ENCODE peak calls at places on chromosomes 16 and 17, in six cellular contexts. H is mucosa of descending colon; M is A549; O is CD4-positive, CD25-positive, alpha-beta regulatory T cell; S is left ventricle myocardium inferior; G is body of pancreas. A is an unnamed sample. For H3K4me1, the result is how much of the 10 kb centered on the place peaks cover.

GRCh38 chr17:31572341-31572740 is 180.9 kb downstream of the RAB11FIP4 start:
- DNase-seq in H (no peak), G (no peak), O (no peak), S (no peak), M (no peak), A (no peak)

GRCh38 chr17:8366231-8366630 is 10.3 kb downstream of the KRABD2 start:
- DNase-seq in H (no peak), O (no peak), G (no peak), S (no peak), M (no peak), A (no peak)

GRCh38 chr16:19884611-19885455 is at the start of gene GPRC5B:
- DNase-seq in G (peak), S (peak), M (peak), H (peak), O (peak), A (peak)

GRCh38 chr17:38444151-38444550 is 15.9 kb downstream of the ARHGAP23 start:
- DNase-seq in H (peak), S (peak), M (peak), G (peak), O (peak), A (peak)

GRCh38 chr16:23575834-23576233 is 18.3 kb downstream of the UBFD1 start:
- DNase-seq in S (no peak), O (peak), H (no peak), G (no peak), M (no peak), A (no peak)

GRCh38 chr16:2610781-2611498 is 71.4 kb upstream of the KCTD5 start:
- DNase-seq in M (no peak), S (no peak), H (no peak), O (no peak), G (peak), A (peak)

GRCh38 chr17:1104222-1104621 is 75.6 kb downstream of the ABR start:
- DNase-seq in S (peak), G (no peak), O (no peak), H (no peak), M (no peak), A (no peak)

GRCh38 chr17:6567528-6568185 is 11.3 kb upstream of the PITPNM3 start:
- DNase-seq in M (no peak), H (no peak), O (no peak), G (no peak), S (no peak), A (no peak)

GRCh38 chr16:47946077-47946476 is 209.7 kb downstream of the ABCC12 start:
- DNase-seq in G (no peak), O (no peak), H (no peak), S (no peak), M (no peak), A (no peak)

GRCh38 chr17:44840274-44840673 is 7.4 kb upstream of the HIGD1B start:
- DNase-seq in G (no peak), O (no peak), M (no peak), S (no peak), H (no peak), A (no peak)

GRCh38 chr17:76958974-76959373 is 90.8 kb downstream of the MGAT5B start:
- DNase-seq in G (no peak), O (no peak), S (no peak), H (no peak), M (no peak), A (no peak)

GRCh38 chr17:81067331-81067730 is 32.4 kb downstream of the BAIAP2 start:
- DNase-seq in S (no peak), O (no peak), M (no peak), H (no peak), G (no peak), A (no peak)

GRCh38 chr17:50947844-50948514 is 81.8 kb upstream of the TOB1 start:
- DNase-seq in O (no peak), M (peak), H (peak), S (peak), G (peak), A (peak)

GRCh38 chr17:28997811-28998210 is 8.0 kb downstream of the SEZ6 start:
- DNase-seq in M (no peak), O (no peak), G (no peak), H (no peak), S (no peak), A (no peak)

GRCh38 chr17:31327534-31328526 is 6.4 kb upstream of the EVI2A start:
- DNase-seq in S (no peak), O (no peak), M (peak), G (no peak), H (no peak), A (no peak)

GRCh38 chr16:47644166-47644565 is 183.0 kb downstream of the PHKB start:
- DNase-seq in G (peak), H (no peak), M (no peak), S (no peak), O (no peak), A (no peak)

GRCh38 chr16:88013091-88013609 is 61.9 kb downstream of the BANP start:
- DNase-seq in H (peak), O (no peak), M (no peak), S (no peak), G (no peak), A (no peak)

GRCh38 chr17:56011406-56012131 is 141.7 kb upstream of the ANKFN1 start:
- DNase-seq in O (no peak), H (no peak), S (no peak), M (no peak), G (no peak), A (no peak)

GRCh38 chr17:17567631-17568030 is 23.9 kb downstream of the PEMT start:
- DNase-seq in H (peak), M (no peak), S (peak), G (peak), O (no peak), A (peak)

GRCh38 chr17:48439473-48439872 is 9.5 kb upstream of the SKAP1 start:
- DNase-seq in O (peak), G (no peak), H (no peak), M (no peak), S (no peak), A (no peak)

GRCh38 chr17:62823111-62823895 is 15.2 kb upstream of the MARCHF10 start:
- DNase-seq in S (no peak), M (peak), H (no peak), G (no peak), O (no peak), A (no peak)

GRCh38 chr17:56009795-56010715 is 143.2 kb upstream of the ANKFN1 start:
- DNase-seq in M (no peak), G (no peak), O (no peak), S (no peak), H (no peak), A (no peak)

GRCh38 chr16:66651474-66651765 is 45.1 kb downstream of the CMTM4 start:
- DNase-seq in S (no peak), H (no peak), O (no peak), M (no peak), G (no peak), A (no peak)
- H3K4me3 ChIP-seq in S (peak), H (no peak), O (peak), M (peak), G (no peak), A (peak)

GRCh38 chr16:11650641-11651591 is 17.3 kb upstream of the SNN start:
- DNase-seq in G (no peak), S (no peak), M (no peak), O (no peak), H (no peak), A (no peak)
- H3K4me1 ChIP-seq in G (under half), S (under half), M (under half), O (under half), H (under half), A (under half)

GRCh38 chr17:4142107-4142900 is 526 bp downstream of the ZZEF1 start:
- DNase-seq in M (peak), O (peak), G (peak), S (peak), H (peak), A (peak)
- H3K4me3 ChIP-seq in M (peak), O (peak), G (peak), S (peak), H (peak), A (peak)

GRCh38 chr17:71033336-71033735 is 864.0 kb downstream of the KCNJ2 start:
- DNase-seq in G (no peak), S (no peak), H (no peak), O (no peak), M (no peak), A (no peak)

GRCh38 chr17:71029246-71029645 is 859.9 kb downstream of the KCNJ2 start:
- DNase-seq in O (no peak), S (no peak), H (no peak), M (no peak), G (no peak), A (no peak)

GRCh38 chr17:71032746-71033273 is 863.5 kb downstream of the KCNJ2 start:
- DNase-seq in O (no peak), G (no peak), H (no peak), M (no peak), S (no peak), A (no peak)

GRCh38 chr17:71039391-71039790 is 870.1 kb downstream of the KCNJ2 start:
- DNase-seq in H (no peak), O (no peak), S (no peak), G (no peak), M (no peak), A (no peak)

DNA sequence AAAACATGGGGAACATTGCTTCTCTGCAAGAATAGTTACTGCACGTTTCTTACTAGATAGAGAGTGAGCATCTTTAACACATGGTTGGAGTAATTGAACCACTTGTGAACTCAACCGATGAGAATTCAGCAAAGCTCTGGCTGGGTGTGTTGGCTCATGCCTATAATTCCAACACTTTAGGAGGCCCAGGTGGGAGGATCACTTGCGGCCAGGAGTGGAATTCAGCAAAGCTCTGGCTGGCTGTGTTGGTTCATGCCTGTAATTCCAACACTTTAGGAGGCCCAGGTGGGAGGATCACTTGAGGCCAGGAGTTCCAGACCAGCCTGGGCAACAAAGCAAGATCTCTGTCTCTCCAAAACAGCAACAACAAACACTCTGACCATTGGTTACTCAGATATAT is 865.9 kb downstream of the KCNJ2 start:
- DNase-seq in H (no peak), G (no peak), S (no peak), M (no peak), O (no peak), A (no peak)
- H3K4me1 ChIP-seq in H (under half), G (under half), S (under half), M (under half), O (under half), A (under half)

DNA sequence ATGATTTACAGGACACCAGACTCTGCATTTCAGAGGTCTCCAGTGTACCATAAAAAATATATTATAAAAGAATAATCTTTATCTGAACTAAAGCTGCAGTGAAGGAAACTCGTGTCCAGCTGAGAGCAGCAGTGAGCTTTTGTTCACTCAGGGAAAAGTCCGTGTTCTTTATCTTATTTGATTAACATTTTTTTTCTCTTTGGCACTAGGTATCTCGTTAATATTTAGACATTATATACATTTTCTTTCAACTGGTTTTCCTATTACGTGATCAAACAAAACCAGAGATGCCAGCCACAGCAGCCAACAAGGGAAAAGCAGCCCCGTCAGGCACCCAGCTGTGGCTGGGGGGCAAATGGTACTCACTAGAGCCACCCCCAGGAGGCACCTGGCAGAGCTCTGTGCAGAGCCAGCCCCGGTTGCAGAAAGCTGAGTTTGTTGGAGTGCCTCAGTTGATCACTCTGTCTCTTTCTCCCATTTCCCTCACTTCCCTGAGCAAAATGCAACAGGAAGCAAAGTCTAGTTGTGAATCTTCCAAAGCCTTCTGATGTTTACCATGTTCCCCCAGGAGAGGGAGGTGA is 1.1 kb upstream of the HS3ST4 start:
- DNase-seq in O (no peak), S (no peak), H (no peak), G (no peak), M (no peak), A (no peak)
- H3K4me3 ChIP-seq in O (no peak), S (no peak), H (no peak), G (no peak), M (no peak), A (no peak)

DNA sequence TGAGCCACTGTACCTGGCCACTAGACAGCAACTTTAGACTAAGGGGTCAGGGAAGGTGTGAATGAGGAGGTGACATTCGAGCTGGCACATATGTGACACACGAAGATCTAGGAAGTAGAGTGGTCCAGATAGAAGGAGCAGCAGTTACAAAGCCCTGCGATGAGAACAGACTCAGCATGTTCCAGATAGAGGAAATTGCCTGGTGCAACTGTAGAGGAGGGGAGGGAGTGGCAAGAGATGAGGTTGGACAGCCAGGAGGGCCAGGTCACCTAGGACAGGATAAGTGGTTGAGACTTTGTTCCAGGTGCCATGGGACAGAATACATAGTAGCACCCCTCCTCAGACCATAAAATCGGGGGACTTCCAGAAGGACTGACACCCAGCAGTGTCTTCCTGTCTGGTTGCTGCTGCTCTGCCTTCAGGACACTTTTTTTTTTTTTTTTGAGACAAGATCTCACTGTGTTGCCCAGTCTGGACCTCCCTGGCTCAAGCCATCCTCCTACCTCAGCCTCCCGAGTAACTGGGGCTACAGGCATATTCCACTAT is 11.0 kb upstream of the CENPT start:
- DNase-seq in M (no peak), S (no peak), G (no peak), H (no peak), O (no peak), A (peak)
- H3K4me1 ChIP-seq in M (half or more), S (half or more), G (half or more), H (under half), O (under half), A (half or more)

DNA sequence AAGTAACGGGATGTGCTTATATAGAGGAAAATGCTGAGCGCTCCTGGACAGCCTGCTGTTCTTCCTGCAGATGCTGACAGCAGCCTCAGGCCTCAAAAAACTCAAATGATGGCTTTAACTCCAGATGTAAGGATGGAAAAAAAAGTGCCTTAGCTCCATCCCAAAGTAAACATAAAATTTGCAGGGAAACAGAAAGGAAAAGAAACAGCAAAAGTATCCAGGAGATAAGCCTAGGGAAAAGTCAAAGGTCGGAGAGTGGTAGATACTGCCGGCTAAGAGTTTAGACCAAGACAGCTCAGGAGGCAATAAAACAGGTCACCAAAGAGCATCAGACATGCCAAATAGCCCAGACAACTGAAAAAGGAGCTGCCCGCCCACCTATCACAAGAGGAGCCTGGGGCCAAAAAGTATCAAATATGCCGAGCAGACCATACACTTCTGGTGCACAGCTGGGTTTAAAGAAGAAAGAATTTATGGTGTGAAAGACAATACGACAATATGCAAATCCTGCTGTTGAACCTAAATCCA is 6.9 kb downstream of the KRT31 start:
- DNase-seq in H (no peak), O (no peak), M (no peak), G (no peak), S (no peak), A (no peak)
- H3K4me3 ChIP-seq in H (no peak), O (no peak), M (no peak), G (no peak), S (no peak), A (no peak)

A was measured in psoas muscle.